ENCODE peak calls at places on chromosomes 6 and 20, in five cellular contexts. Y is brain microvascular endothelial cell, S is fibroblast of lung, R is AG04449, Q is cardiac muscle cell. J is an unnamed sample.
A peak's percentile ranks its signal among the peaks of the same experiment; 100 is the strongest.

GRCh38 chr6:115634131-115634530 is 426.6 kb downstream of the FRK start:
- DNase-seq in Y (no peak), S (no peak), Q (no peak), R (no peak), J (no peak)

GRCh38 chr6:105087571-105088211 is 92.1 kb downstream of the POPDC3 start:
- DNase-seq in S (peak; percentile 53), Y (peak; percentile 40), Q (peak; percentile 76), R (no peak), J (peak; percentile 15)

GRCh38 chr6:25041676-25042598 is 106.2 kb upstream of the RIPOR2 start:
- DNase-seq in S (no peak), Q (no peak), R (no peak), Y (no peak), J (no peak)

GRCh38 chr20:10329387-10330005 is 104.5 kb downstream of the MKKS start:
- DNase-seq in Q (no peak), Y (no peak), S (no peak), R (no peak), J (no peak)

GRCh38 chr6:108544586-108544985 is 16.1 kb upstream of the FOXO3 start:
- DNase-seq in Y (no peak), S (no peak), Q (peak; percentile 72), R (no peak), J (no peak)

GRCh38 chr6:137496909-137497721 is 2.9 kb upstream of the OLIG3 start:
- DNase-seq in Q (no peak), Y (no peak), S (no peak), R (no peak), J (no peak)

GRCh38 chr6:41182069-41183034 is 18.6 kb downstream of the TREML2 start:
- DNase-seq in Y (peak; percentile 52), S (peak; percentile 45), R (peak; percentile 28), Q (peak; percentile 74), J (peak; percentile 12)

GRCh38 chr6:35449287-35449881 is 2.8 kb upstream of the FANCE start:
- DNase-seq in Y (no peak), Q (peak; percentile 78), R (no peak), S (peak; percentile 52), J (no peak)

GRCh38 chr6:70421509-70421908 is 8.2 kb downstream of the FAM135A start:
- DNase-seq in Q (no peak), Y (no peak), S (no peak), R (no peak), J (no peak)

GRCh38 chr20:30376767-30377658 is 880.5 kb upstream of the DEFB115 start:
- DNase-seq in R (peak; percentile 14), Q (peak; percentile 91), Y (peak; percentile 53), S (peak; percentile 59), J (peak; percentile 20)

GRCh38 chr6:47159763-47160162 is 117.6 kb upstream of the ADGRF1 start:
- DNase-seq in R (no peak), Y (no peak), S (no peak), Q (no peak), J (no peak)

GRCh38 chr6:85792278-85792677 is 149.6 kb upstream of the SYNCRIP start:
- DNase-seq in R (no peak), Y (no peak), S (peak; percentile 3), Q (no peak), J (no peak)

GRCh38 chr6:141758430-141758829 is 374.3 kb upstream of the GJE1 start:
- DNase-seq in R (no peak), Q (no peak), Y (no peak), S (no peak), J (no peak)

GRCh38 chr6:115796061-115796460 is 264.6 kb downstream of the FRK start:
- DNase-seq in S (no peak), Y (no peak), Q (no peak), R (no peak), J (no peak)

GRCh38 chr6:160795716-160796115 is 93.7 kb downstream of the PLG start:
- DNase-seq in R (no peak), Y (no peak), S (peak; percentile 21), Q (no peak), J (no peak)

GRCh38 chr6:17881085-17881883 is 106.2 kb downstream of the KIF13A start:
- DNase-seq in S (no peak), Y (no peak), Q (no peak), R (no peak), J (no peak)

GRCh38 chr6:101851911-101852310 is 458.4 kb downstream of the GRIK2 start:
- DNase-seq in Y (no peak), Q (peak; percentile 20), S (no peak), R (no peak), J (no peak)

GRCh38 chr6:2028457-2029038 is 216.9 kb downstream of the GMDS start:
- DNase-seq in R (no peak), Y (no peak), Q (no peak), S (no peak), J (no peak)

GRCh38 chr6:30743099-30744053 is 889 bp upstream of the FLOT1 start:
- DNase-seq in R (no peak), S (no peak), Y (no peak), Q (peak; percentile 47), J (no peak)

GRCh38 chr20:4720121-4720976 is 1.4 kb upstream of the PRND start:
- DNase-seq in R (peak; percentile 14), Y (peak; percentile 40), Q (peak; percentile 84), S (peak; percentile 64), J (no peak)

GRCh38 chr6:74578339-74578738 is 627.5 kb downstream of the COL12A1 start:
- DNase-seq in Y (peak; percentile 11), R (peak; percentile 63), Q (peak; percentile 41), S (peak; percentile 85), J (peak; percentile 23)

GRCh38 chr6:26065952-26066380 is 21.3 kb upstream of the HFE start:
- DNase-seq in Y (peak; percentile 79), S (peak; percentile 68), Q (peak; percentile 89), R (no peak), J (peak; percentile 78)

GRCh38 chr6:145209312-145209711 is 526.0 kb downstream of the EPM2A start:
- DNase-seq in Q (no peak), S (no peak), R (no peak), Y (peak; percentile 2), J (no peak)

GRCh38 chr20:8394308-8394945 is 262.4 kb downstream of the PLCB1 start:
- DNase-seq in Q (peak; percentile 72), Y (peak; percentile 20), R (peak; percentile 28), S (peak; percentile 24), J (no peak)

GRCh38 chr20:25295386-25296093 is 47.7 kb downstream of the PYGB start:
- DNase-seq in S (no peak), Q (no peak), Y (no peak), R (no peak), J (no peak)

GRCh38 chr20:62030834-62031434 is 34.7 kb downstream of the TAF4 start:
- DNase-seq in R (no peak), Q (no peak), Y (no peak), S (no peak), J (no peak)

GRCh38 chr20:20488388-20488787 is 120.5 kb downstream of the INSM1 start:
- DNase-seq in S (no peak), Q (no peak), R (no peak), Y (no peak), J (no peak)

DNA sequence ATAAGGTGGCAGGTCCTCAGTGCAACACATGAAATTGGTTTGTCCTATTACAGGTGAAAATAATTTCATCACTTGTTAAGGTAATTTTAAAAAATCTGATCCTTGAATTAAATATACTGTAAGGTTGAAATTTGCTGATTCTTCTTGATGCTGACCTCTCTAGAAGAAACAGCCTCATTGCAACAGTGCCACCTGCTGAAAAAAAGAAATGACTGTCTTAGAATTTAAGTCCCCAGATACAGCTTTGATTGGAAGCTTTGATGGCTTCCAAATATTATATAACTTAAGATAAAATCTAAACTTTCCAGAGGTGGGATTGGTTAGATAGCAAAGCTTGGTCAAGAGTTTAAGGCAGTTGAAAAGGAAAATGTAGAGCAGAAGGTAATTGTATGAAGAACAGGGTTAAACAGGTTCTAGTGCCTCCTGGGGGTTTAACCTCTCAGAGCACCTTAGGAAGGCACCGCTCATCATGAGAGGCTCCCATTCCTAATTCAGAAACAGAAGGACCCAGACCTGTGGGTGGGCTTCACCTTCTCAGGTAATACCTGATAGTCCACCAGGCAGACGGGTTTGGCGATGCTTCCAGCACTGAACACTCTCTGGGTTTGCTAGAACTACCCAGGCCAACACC is 401.0 kb downstream of the PAX1 start:
- DNase-seq in Q (no peak), S (no peak), R (no peak), Y (peak; percentile 4), J (no peak)
- TF ChIP-seq CTCF in Q (no peak), S (no peak), R (no peak), Y (no peak), J (peak; percentile 35)

GRCh38 chr6:106145741-106146227 is 59.6 kb downstream of the PRDM1 start:
- DNase-seq in R (no peak), S (peak; percentile 74), Y (peak; percentile 11), Q (no peak), J (no peak)
- H3K4me3 ChIP-seq in R (no peak overlapping the region), S (no peak overlapping the region), Y (no peak overlapping the region), Q (no peak overlapping the region), J (no peak overlapping the region)

DNA sequence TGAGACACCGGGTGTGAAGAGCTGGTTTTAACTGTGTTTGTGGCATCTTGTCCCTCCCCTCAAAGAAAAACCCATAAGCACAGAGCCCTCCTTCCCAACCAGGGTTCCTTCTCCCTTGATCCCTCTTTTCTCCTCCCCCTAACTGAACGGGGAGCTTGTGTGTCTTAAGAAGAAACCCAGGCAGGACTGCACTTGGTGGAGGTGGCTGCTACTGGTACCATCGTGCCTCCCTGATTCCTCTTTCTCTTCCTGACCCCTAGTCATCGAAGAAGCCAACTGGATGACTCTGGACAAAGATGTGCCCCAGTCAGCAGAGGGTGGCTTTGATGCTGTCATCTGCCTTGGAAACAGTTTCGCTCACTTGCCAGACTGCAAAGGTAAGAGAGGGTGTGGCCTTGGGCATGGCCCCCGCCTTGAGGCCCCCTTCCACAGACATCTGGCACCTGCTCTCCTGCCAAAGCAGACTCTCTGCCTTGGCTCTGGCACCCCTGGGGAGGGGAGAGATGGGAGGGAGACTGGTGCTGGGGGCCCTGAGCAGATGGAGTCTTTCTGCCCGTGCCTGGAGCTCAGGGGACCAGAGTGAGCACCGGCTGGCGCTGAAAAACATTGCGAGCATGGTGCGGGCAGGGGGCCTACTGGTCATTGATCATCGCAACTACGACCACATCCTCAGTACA is 2.1 kb downstream of the GNMT start:
- DNase-seq in R (no peak), Y (no peak), Q (no peak), S (no peak), J (no peak)
- TF ChIP-seq CTCF in R (no peak), Y (no peak), Q (no peak), S (no peak), J (no peak)

GRCh38 chr6:53066059-53066406 is 829 bp downstream of the FBXO9 start:
- DNase-seq in Y (no peak), S (peak; percentile 45), R (no peak), Q (peak; percentile 35), J (no peak)

GRCh38 chr6:53065266-53066058 is at the start of gene FBXO9:
- DNase-seq in S (peak; percentile 53), Q (peak; percentile 62), Y (no peak), R (no peak), J (no peak)

GRCh38 chr6:53067307-53067706 is 2.1 kb downstream of the FBXO9 start:
- DNase-seq in Q (peak; percentile 18), Y (no peak), S (peak; percentile 34), R (no peak), J (no peak)

GRCh38 chr6:53067799-53068442 is 2.7 kb downstream of the FBXO9 start:
- DNase-seq in Y (no peak), R (no peak), Q (peak; percentile 37), S (no peak), J (no peak)

DNA sequence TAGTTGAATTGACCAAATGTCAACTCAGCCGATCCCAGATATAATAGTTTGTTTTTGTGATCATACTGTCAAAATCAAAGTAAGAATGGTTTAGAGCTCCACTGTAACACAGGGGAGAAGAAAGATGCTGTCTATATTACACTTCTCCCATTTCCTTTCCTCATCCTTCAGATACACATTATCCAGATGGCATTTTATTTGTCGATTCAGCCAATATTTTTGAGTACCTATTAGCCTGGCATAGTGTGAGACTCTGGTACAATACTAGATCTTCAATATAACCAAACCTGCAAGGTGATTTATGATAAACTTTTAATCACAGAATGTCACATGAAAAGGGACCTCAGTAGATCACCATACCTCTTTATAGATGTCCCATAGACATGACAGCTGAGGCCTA is 1.7 kb downstream of the FBXO9 start:
- DNase-seq in R (no peak), S (no peak), Q (no peak), Y (no peak), J (no peak)
- H3K4me3 ChIP-seq in R (peak overlapping the region; percentile 83), S (peak overlapping the region; percentile 87), Q (no peak overlapping the region), Y (no peak overlapping the region), J (peak overlapping the region; percentile 85)

J was measured in epithelial cell of proximal tubule.